ENCODE peak calls at places on chromosomes 16 and 17, in eight cellular contexts. G is stomach, W is tibial artery, K is SK-N-SH, Q is body of pancreas, Y is cardiac muscle cell, E is fibroblast of lung, O is esophagus muscularis mucosa. M is an unnamed sample.

GRCh38 chr17:62064029-62064790 is 868 bp downstream of the MED13 start:
- DNase-seq in K (no peak), O (peak; percentile 12), W (no peak), Y (no peak), E (peak; percentile 27), Q (no peak), G (no peak), M (no peak)

GRCh38 chr17:77884019-77884418 is 74.5 kb upstream of the TNRC6C start:
- DNase-seq in O (no peak), Q (no peak), G (no peak), K (peak; percentile 95), W (no peak), Y (peak; percentile 73), E (no peak), M (no peak)

GRCh38 chr17:60157487-60158040 is 7.8 kb downstream of the CA4 start:
- DNase-seq in Q (no peak), Y (no peak), G (no peak), O (no peak), K (peak; percentile 37), E (no peak), W (no peak), M (no peak)

GRCh38 chr17:13002761-13003453 is 14.9 kb downstream of the ELAC2 start:
- DNase-seq in Y (peak; percentile 90), G (peak; percentile 84), O (peak; percentile 94), W (peak; percentile 85), E (peak; percentile 79), Q (peak; percentile 78), K (peak; percentile 78), M (peak; percentile 97)

GRCh38 chr17:1767358-1767757 is 5.5 kb downstream of the SERPINF1 start:
- DNase-seq in O (no peak), G (no peak), Y (no peak), E (no peak), K (no peak), Q (no peak), W (no peak), M (no peak)

GRCh38 chr17:65456368-65457151 is 104.9 kb downstream of the AXIN2 start:
- DNase-seq in E (no peak), Q (no peak), Y (peak; percentile 43), O (no peak), K (no peak), G (no peak), W (no peak), M (no peak)

GRCh38 chr16:1027416-1027815 is 45.1 kb upstream of the SSTR5 start:
- DNase-seq in Q (no peak), G (no peak), E (no peak), K (no peak), W (no peak), Y (no peak), O (no peak), M (no peak)

GRCh38 chr16:87372305-87372704 is 11.3 kb downstream of the FBXO31 start:
- DNase-seq in Y (no peak), K (no peak), W (no peak), Q (no peak), O (no peak), E (no peak), G (no peak), M (no peak)

GRCh38 chr17:27381007-27381501 is 75.2 kb upstream of the KSR1 start:
- DNase-seq in W (peak; percentile 77), Q (peak; percentile 62), G (peak; percentile 63), E (peak; percentile 48), O (no peak), K (peak; percentile 89), Y (peak; percentile 62), M (peak; percentile 75)

GRCh38 chr16:3656491-3657468 is 2.3 kb downstream of the DNASE1 start:
- DNase-seq in O (no peak), K (no peak), G (no peak), Y (no peak), E (no peak), W (peak; percentile 56), Q (peak; percentile 68), M (peak; percentile 15)

GRCh38 chr17:42913981-42914617 is 13.5 kb downstream of the G6PC1 start:
- DNase-seq in W (peak; percentile 13), E (no peak), Q (no peak), G (no peak), K (no peak), O (no peak), Y (no peak), M (no peak)

DNA sequence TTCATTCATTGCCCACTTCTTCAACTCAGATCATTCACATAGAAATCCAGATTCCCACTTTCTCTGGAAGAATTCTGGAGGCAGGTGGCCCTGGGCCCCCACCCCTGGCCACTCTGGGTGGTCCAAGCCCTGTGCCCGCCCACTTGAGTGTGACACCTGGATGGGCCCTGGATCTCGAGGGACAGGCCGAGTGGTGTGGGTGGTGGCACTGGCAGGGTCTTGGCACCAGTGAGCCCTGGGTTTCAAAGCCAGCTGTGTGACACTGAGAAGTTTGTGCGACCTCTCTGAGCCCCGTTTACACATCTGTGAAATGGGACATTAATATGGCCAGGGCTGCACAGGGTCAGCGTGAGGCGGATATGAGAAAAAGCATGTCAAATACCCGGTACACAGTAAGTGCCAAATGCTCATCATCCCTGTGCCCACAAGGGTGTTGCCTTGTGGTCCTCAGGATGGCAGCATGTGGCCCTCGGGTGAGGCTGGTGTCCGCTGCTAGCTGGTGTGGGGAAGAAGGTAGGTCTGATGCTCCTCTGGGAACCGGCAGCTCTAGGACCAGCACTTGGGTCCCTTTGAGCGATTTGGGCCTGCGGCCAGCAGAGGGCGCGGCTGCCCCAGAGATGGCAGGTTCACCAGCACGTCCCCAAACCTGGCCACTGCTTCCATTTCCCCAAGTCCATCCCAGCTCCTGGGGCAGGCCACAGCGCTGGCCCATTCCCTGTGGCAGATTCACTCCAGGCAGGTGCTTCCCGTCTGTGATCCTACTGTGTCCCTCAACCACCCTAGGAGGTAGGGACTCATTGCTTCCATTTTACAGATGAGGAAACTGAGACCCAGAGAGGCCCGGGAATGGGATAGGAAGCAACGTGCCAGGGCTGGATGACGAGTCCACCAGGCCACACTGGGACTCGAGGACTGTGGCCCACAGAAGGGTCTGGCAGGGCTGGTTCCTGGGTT is 3.6 kb downstream of the OSGIN1 start:
- DNase-seq in O (no peak), W (peak; percentile 88), G (peak; percentile 84), E (peak; percentile 80), K (peak; percentile 88), Q (peak; percentile 80), Y (peak; percentile 85), M (peak; percentile 88)
- H3K4me1 ChIP-seq in O (peaks cover 50% of the 10 kb centered on the region), W (peaks cover 37% of the 10 kb centered on the region), G (peaks cover 18% of the 10 kb centered on the region), E (peaks cover 18% of the 10 kb centered on the region), K (peaks cover 31% of the 10 kb centered on the region), Q (peaks cover 31% of the 10 kb centered on the region), Y (peaks cover 7% of the 10 kb centered on the region), M (peaks cover 17% of the 10 kb centered on the region)

GRCh38 chr17:7740481-7741001 is 23.0 kb downstream of the DNAH2 start:
- DNase-seq in K (no peak), E (no peak), G (no peak), Y (no peak), W (no peak), O (no peak), Q (no peak), M (no peak)
- H3K4me3 ChIP-seq in K (no peak overlapping the region), E (no peak overlapping the region), G (no peak overlapping the region), Y (no peak overlapping the region), W (no peak overlapping the region), O (peak overlapping the region; percentile 26), Q (no peak overlapping the region), M (no peak overlapping the region)

GRCh38 chr16:69466547-69466946 is 42.1 kb downstream of the CYB5B start:
- DNase-seq in Q (no peak), Y (no peak), E (no peak), W (no peak), O (no peak), K (no peak), G (no peak), M (no peak)

GRCh38 chr16:69467531-69468204 is 43.2 kb downstream of the CYB5B start:
- DNase-seq in Y (no peak), Q (no peak), O (no peak), K (no peak), E (no peak), G (no peak), W (no peak), M (no peak)

GRCh38 chr16:69465881-69466280 is 41.5 kb downstream of the CYB5B start:
- DNase-seq in Y (no peak), E (no peak), G (no peak), K (no peak), Q (no peak), O (no peak), W (no peak), M (no peak)

GRCh38 chr16:69463876-69464275 is 39.5 kb downstream of the CYB5B start:
- DNase-seq in Q (no peak), O (no peak), E (no peak), Y (no peak), W (no peak), G (no peak), K (no peak), M (no peak)

DNA sequence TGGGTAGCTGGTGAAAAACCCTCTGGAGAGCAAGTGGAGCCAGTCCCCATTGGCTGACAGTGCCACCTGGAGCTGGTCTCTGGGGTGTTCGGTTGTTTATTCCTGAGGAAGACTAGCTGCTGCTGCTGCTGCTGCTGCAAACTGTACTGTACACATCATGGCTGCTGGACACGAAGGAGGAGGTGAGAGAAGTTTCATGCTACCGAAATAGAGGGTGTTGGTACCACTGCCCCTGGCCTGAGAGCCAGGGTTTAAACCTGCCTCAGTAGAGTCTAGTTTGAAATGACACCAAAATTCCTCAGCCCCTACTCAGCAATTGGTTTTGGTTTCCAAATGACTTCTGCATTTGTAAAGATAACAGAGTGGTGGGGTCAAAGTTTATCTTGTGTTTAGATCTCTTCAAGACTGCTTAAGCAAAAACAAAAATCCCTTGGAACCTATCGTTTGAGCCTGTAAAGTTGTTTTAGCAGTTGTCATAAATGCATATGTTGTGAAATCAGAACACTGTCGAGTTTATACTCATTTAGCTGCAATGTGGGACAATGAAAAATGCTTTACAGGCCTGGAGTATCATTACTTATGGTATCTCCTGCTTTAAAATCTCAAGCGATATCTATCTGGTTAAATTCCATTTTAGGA is 40.8 kb downstream of the CYB5B start:
- DNase-seq in K (no peak), Y (peak; percentile 5), W (no peak), Q (no peak), G (no peak), O (no peak), E (peak; percentile 78), M (no peak)
- TF ChIP-seq CTCF in K (peak; percentile 23), Y (no peak), W (no peak), Q (no peak), G (no peak), O (no peak), E (no peak), M (no peak)

DNA sequence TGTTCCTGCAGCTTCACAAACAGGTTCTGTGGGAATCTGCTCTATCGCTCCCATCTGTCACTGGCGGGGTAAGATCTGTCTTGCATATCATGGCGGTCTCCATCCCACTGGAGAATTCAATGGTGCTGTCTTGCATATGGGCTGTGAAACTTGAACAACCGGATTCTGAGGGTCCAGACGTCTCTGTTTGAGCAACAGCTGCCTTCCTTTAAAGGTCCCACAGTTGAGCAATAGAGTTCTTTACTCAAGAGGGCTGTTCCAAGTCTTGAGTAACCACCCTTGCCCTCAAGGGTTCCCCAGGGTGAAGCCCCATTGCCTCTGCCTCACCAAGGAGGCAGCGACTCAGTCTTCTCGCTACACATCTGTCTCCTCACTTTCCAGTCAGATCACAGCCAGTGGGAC is 50.8 kb downstream of the ZFHX3 start:
- DNase-seq in K (no peak), Q (peak; percentile 41), O (no peak), W (peak; percentile 80), E (peak; percentile 84), G (peak; percentile 40), Y (no peak), M (no peak)
- H3K4me1 ChIP-seq in K (peaks cover 20% of the 10 kb centered on the region), Q (peaks cover 74% of the 10 kb centered on the region), O (peaks cover 68% of the 10 kb centered on the region), W (peaks cover 89% of the 10 kb centered on the region), E (peaks cover 6% of the 10 kb centered on the region), G (peaks cover 55% of the 10 kb centered on the region), Y (peaks cover 29% of the 10 kb centered on the region), M (peaks cover 18% of the 10 kb centered on the region)

M was measured in mucosa of descending colon.